ENCODE peak calls at places on chromosomes 12 and 14, in four cellular contexts. W is left ventricle myocardium inferior, D is PC-3, R is Peyer's patch. L is an unnamed sample.

GRCh38 chr12:2769866-2770533 is 24.8 kb upstream of the FKBP4 start:
- DNase-seq in W (no peak), R (no peak), D (no peak), L (no peak)

GRCh38 chr14:102508774-102509743 is 517 bp downstream of the ANKRD9 start:
- DNase-seq in W (peak; percentile 75), R (peak; percentile 84), D (peak; percentile 32), L (peak; percentile 88)

GRCh38 chr12:121800694-121801600 is 2.9 kb upstream of the SETD1B start:
- DNase-seq in R (peak; percentile 90), W (peak; percentile 85), D (peak; percentile 71), L (peak; percentile 88)

GRCh38 chr14:33207467-33208015 is 268.9 kb downstream of the NPAS3 start:
- DNase-seq in R (no peak), D (no peak), W (no peak), L (no peak)

GRCh38 chr12:123269395-123269892 is 2.2 kb downstream of the CDK2AP1 start:
- DNase-seq in D (no peak), R (peak; percentile 67), W (peak; percentile 73), L (peak; percentile 95)

GRCh38 chr14:51738754-51739153 is 87.0 kb downstream of the FRMD6 start:
- DNase-seq in D (no peak), W (no peak), R (no peak), L (peak; percentile 70)

GRCh38 chr14:98700748-98701147 is 571.2 kb downstream of the BCL11B start:
- DNase-seq in W (no peak), R (no peak), D (no peak), L (no peak)

GRCh38 chr12:49036029-49036428 is 17.5 kb upstream of the PRKAG1 start:
- DNase-seq in W (no peak), R (no peak), D (no peak), L (no peak)

GRCh38 chr12:93325855-93326254 is 51.9 kb upstream of the NUDT4 start:
- DNase-seq in R (no peak), D (peak; percentile 61), W (no peak), L (no peak)

GRCh38 chr14:22551597-22551982 is 37.4 kb downstream of the DAD1 start:
- DNase-seq in W (no peak), R (no peak), D (peak; percentile 43), L (no peak)

GRCh38 chr12:28231248-28231647 is 41.0 kb downstream of the CCDC91 start:
- DNase-seq in R (no peak), W (no peak), D (no peak), L (no peak)

GRCh38 chr12:107642240-107642639 is 43.4 kb upstream of the PWP1 start:
- DNase-seq in D (no peak), R (no peak), W (no peak), L (no peak)

GRCh38 chr12:89789862-89790261 is 81.2 kb upstream of the ATP2B1 start:
- DNase-seq in W (no peak), D (no peak), R (no peak), L (no peak)

GRCh38 chr14:61876362-61877049 is 114.3 kb downstream of the SNAPC1 start:
- DNase-seq in D (no peak), R (no peak), W (no peak), L (no peak)

GRCh38 chr14:67423424-67423823 is 11.5 kb upstream of the PLEK2 start:
- DNase-seq in D (no peak), R (no peak), W (no peak), L (no peak)

GRCh38 chr14:32564591-32564990 is 235.5 kb downstream of the AKAP6 start:
- DNase-seq in R (no peak), W (no peak), D (no peak), L (no peak)

GRCh38 chr12:121017966-121018491 is 1.7 kb upstream of the C12orf43 start:
- DNase-seq in W (no peak), R (no peak), D (no peak), L (no peak)

GRCh38 chr12:9243999-9244649 is 35.9 kb upstream of the PZP start:
- DNase-seq in D (no peak), W (no peak), R (no peak), L (no peak)

DNA sequence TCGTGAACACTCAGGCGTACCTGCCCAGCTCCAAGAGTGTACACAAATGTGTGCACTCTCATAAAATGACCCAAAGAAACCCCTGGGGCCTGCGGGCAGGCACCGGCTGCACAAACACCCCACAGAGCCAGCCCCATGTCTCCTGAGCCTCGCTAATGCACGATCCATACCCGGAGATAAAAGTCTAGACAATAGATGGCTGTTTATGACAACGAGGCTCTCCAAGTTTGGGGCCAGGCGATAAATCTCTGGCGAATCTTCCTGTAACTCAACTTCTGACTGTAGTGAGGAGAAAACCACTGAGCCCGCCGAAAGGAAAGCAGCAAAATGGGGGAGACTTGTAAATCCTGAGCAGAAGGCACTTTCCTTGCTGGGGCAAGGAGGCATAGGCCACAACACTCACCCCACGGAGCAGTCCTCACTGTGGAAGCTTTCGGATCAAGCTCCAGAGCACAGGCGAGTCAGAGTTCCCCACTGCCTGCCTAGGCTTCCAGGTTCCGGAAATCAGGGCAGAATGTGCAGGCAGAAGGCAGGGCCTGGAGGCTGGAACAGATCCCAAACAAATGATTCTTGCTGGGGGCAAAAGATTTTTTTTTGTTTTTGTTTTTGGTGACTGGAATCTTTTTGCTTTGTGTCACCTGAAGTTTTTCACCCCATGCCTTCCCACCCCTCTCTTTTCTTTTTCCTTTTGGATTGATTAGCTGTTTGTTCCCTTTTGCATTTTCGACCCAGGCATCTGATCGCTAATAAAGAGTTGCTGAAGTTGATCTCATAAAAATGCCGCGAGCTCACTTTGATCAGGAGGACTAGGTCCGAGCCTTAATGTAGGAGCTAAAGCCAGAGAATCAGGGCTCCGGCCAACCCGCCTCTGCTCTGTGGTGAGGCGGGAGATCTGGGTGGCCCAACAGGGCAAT is 4.5 kb upstream of the HOXC11 start:
- DNase-seq in D (no peak), R (no peak), W (no peak), L (no peak)
- H3K27me3 ChIP-seq in D (no peaks in the 10 kb centered on the region), R (peaks cover 90% of the 10 kb centered on the region), W (peaks cover 100% of the 10 kb centered on the region), L (peaks cover 100% of the 10 kb centered on the region)

DNA sequence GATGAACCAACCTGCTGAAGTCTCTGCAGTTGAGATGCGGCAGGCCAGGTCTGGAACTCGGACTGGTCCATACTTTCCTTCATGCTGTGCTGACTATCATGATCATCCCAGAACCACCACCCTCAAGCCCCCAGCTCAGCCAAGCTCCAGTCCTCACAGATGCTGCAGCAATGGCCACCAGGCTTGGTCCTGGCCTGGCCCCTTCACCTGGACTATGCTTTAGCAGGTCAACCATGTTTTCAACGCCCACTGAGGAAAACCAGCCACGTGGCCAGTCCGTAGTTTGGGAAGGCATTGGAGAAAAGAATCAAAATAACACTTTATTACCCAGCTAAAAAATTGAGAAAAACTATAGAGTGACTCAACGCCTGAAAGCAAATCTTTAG is 1.4 kb downstream of the GPR68 start:
- DNase-seq in R (no peak), W (no peak), D (no peak), L (no peak)
- H3K4me3 ChIP-seq in R (peak overlapping the region; percentile 21), W (no peak overlapping the region), D (no peak overlapping the region), L (no peak overlapping the region)

GRCh38 chr12:99768758-99769157 is 121.2 kb downstream of the GARIN6 start:
- DNase-seq in D (no peak), R (no peak), W (no peak), L (no peak)

GRCh38 chr12:99771659-99772058 is 124.1 kb downstream of the GARIN6 start:
- DNase-seq in R (no peak), D (no peak), W (no peak), L (no peak)

GRCh38 chr12:99767809-99768208 is 120.3 kb downstream of the GARIN6 start:
- DNase-seq in D (peak; percentile 53), W (no peak), R (no peak), L (no peak)

GRCh38 chr12:99769581-99769980 is 122.0 kb downstream of the GARIN6 start:
- DNase-seq in D (no peak), R (no peak), W (no peak), L (no peak)

DNA sequence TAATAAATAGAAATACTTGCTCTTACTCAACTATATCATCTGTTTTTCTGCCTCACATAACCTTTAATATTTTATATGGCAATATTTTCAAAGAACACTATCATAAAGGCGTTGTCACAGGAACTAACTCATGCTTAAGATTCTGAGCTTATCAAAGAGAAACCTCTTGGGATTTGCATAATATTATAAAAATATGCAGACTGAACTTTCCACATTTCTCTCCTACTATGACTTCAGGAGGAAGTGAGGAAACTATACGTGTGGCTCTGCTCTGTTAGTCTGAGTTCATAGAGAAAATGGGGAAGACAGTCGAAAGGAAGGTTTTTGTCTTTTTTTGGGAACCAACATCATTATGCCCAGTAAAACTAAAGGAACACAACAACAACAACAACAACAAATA is 124.7 kb downstream of the GARIN6 start:
- DNase-seq in D (no peak), W (no peak), R (no peak), L (no peak)
- H3K36me3 ChIP-seq in D (no peaks in the 10 kb centered on the region), W (no peaks in the 10 kb centered on the region), R (no peaks in the 10 kb centered on the region), L (no peaks in the 10 kb centered on the region)

GRCh38 chr14:23793532-23793931 is 157.4 kb downstream of the DHRS2 start:
- DNase-seq in W (no peak), D (no peak), R (no peak), L (no peak)

GRCh38 chr14:23787436-23787835 is 151.3 kb downstream of the DHRS2 start:
- DNase-seq in R (no peak), W (no peak), D (no peak), L (no peak)

GRCh38 chr14:23789696-23790095 is 153.5 kb downstream of the DHRS2 start:
- DNase-seq in R (no peak), W (no peak), D (no peak), L (no peak)
- H3K27me3 ChIP-seq in R (no peaks in the 10 kb centered on the region), W (no peaks in the 10 kb centered on the region), D (peaks cover 37% of the 10 kb centered on the region), L (no peaks in the 10 kb centered on the region)

GRCh38 chr12:57518176-57518919 is 2.0 kb downstream of the DDIT3 start:
- DNase-seq in R (no peak), D (no peak), W (no peak), L (no peak)
- H3K4me3 ChIP-seq in R (peak overlapping the region; percentile 66), D (peak overlapping the region; percentile 96), W (peak overlapping the region; percentile 93), L (no peak overlapping the region)

DNA sequence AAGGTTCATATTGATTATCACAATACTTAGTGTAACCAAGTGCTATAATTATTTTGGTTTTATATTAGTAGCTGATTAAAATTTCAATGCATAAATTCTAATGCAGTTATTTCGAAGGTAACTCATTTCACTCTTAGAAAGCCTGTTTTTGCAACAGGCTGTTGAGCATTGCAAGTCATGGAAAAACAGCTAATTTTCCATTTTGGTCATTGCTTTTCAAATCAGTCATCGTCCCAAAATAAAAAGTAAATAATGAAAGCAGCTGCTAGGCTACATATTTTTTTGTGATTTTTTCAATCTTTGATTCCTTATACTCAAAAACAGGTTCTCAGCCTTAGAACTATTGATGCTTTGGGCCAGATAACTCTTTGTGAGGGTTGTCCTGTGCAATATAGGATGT is 22.9 kb downstream of the VEZT start:
- DNase-seq in R (no peak), D (no peak), W (no peak), L (no peak)
- H3K36me3 ChIP-seq in R (no peaks in the 10 kb centered on the region), D (peaks cover 25% of the 10 kb centered on the region), W (peaks cover 7% of the 10 kb centered on the region), L (peaks cover 3% of the 10 kb centered on the region)

GRCh38 chr14:35388656-35389314 is 15.8 kb downstream of the NFKBIA start:
- DNase-seq in W (peak; percentile 5), R (no peak), D (no peak), L (no peak)
- H3K27me3 ChIP-seq in W (no peaks in the 10 kb centered on the region), R (no peaks in the 10 kb centered on the region), D (no peaks in the 10 kb centered on the region), L (no peaks in the 10 kb centered on the region)

L was measured in H7.